ENCODE peak calls at places on chromosome 3, in five cellular contexts. One of them, this sample, is unnamed.

GRCh38 chr3:84724877-84725276 is 233.9 kb upstream of the CADM2 start:
- DNase-seq in IMR-90: no peak
- DNase-seq in mesenchymal stem cell: no peak
- DNase-seq in H9: no peak
- DNase-seq in H1: no peak
- DNase-seq in this sample: no peak

GRCh38 chr3:59418836-59419235 is 369.0 kb upstream of the CFAP20DC start:
- DNase-seq in IMR-90: no peak
- DNase-seq in mesenchymal stem cell: no peak
- DNase-seq in H9: no peak
- DNase-seq in H1: no peak
- DNase-seq in this sample: no peak

GRCh38 chr3:102174312-102174712 is 260.5 kb upstream of the ZPLD1 start:
- DNase-seq in IMR-90: peak
- DNase-seq in mesenchymal stem cell: peak
- DNase-seq in H9: no peak
- DNase-seq in H1: no peak
- DNase-seq in this sample: no peak

GRCh38 chr3:53181528-53181927 is 20.5 kb downstream of the PRKCD start:
- DNase-seq in IMR-90: no peak
- DNase-seq in mesenchymal stem cell: no peak
- DNase-seq in H9: no peak
- DNase-seq in H1: no peak
- DNase-seq in this sample: no peak

GRCh38 chr3:137970914-137971831 is 38.8 kb upstream of the CLDN18 start:
- DNase-seq in IMR-90: peak
- DNase-seq in mesenchymal stem cell: peak
- DNase-seq in H9: peak
- DNase-seq in H1: peak
- DNase-seq in this sample: peak

GRCh38 chr3:167736264-167736787 is 805 bp downstream of the SERPINI1 start:
- DNase-seq in IMR-90: no peak
- DNase-seq in mesenchymal stem cell: no peak
- DNase-seq in H9: no peak
- DNase-seq in H1: no peak
- DNase-seq in this sample: no peak

GRCh38 chr3:197520311-197521276 is 35.2 kb downstream of the BDH1 start:
- DNase-seq in IMR-90: peak
- DNase-seq in mesenchymal stem cell: peak
- DNase-seq in H9: peak
- DNase-seq in H1: peak
- DNase-seq in this sample: peak

GRCh38 chr3:125051715-125052581 is 3.8 kb downstream of the HEG1 start:
- DNase-seq in IMR-90: peak
- DNase-seq in mesenchymal stem cell: peak
- DNase-seq in H9: peak
- DNase-seq in H1: peak
- DNase-seq in this sample: no peak

GRCh38 chr3:12817341-12817705 is 20.8 kb downstream of the CAND2 start:
- DNase-seq in IMR-90: no peak
- DNase-seq in mesenchymal stem cell: no peak
- DNase-seq in H9: no peak
- DNase-seq in H1: no peak
- DNase-seq in this sample: no peak

GRCh38 chr3:114847564-114847963 is 299.5 kb downstream of the ZBTB20 start:
- DNase-seq in IMR-90: no peak
- DNase-seq in mesenchymal stem cell: no peak
- DNase-seq in H9: no peak
- DNase-seq in H1: no peak
- DNase-seq in this sample: no peak

GRCh38 chr3:15339786-15340215 is 7.4 kb upstream of the SH3BP5 start:
- DNase-seq in IMR-90: peak
- DNase-seq in mesenchymal stem cell: peak
- DNase-seq in H9: no peak
- DNase-seq in H1: no peak
- DNase-seq in this sample: no peak

GRCh38 chr3:16374047-16375019 is 109.3 kb downstream of the OXNAD1 start:
- DNase-seq in IMR-90: no peak
- DNase-seq in mesenchymal stem cell: no peak
- DNase-seq in H9: no peak
- DNase-seq in H1: no peak
- DNase-seq in this sample: no peak

GRCh38 chr3:111739241-111739952 is 119.7 kb upstream of the PHLDB2 start:
- DNase-seq in IMR-90: peak
- DNase-seq in mesenchymal stem cell: peak
- DNase-seq in H9: no peak
- DNase-seq in H1: no peak
- DNase-seq in this sample: no peak

GRCh38 chr3:3448468-3448867 is 269.0 kb upstream of the CRBN start:
- DNase-seq in IMR-90: no peak
- DNase-seq in mesenchymal stem cell: no peak
- DNase-seq in H9: no peak
- DNase-seq in H1: no peak
- DNase-seq in this sample: no peak

GRCh38 chr3:11551019-11551418 is 92.7 kb downstream of the VGLL4 start:
- DNase-seq in IMR-90: no peak
- DNase-seq in mesenchymal stem cell: no peak
- DNase-seq in H9: no peak
- DNase-seq in H1: no peak
- DNase-seq in this sample: no peak

GRCh38 chr3:71924721-71925120 is 139.8 kb upstream of the PROK2 start:
- DNase-seq in IMR-90: no peak
- DNase-seq in mesenchymal stem cell: no peak
- DNase-seq in H9: no peak
- DNase-seq in H1: no peak
- DNase-seq in this sample: no peak

GRCh38 chr3:16148783-16149182 is 25.7 kb upstream of the GALNT15 start:
- DNase-seq in IMR-90: peak
- DNase-seq in mesenchymal stem cell: peak
- DNase-seq in H9: no peak
- DNase-seq in H1: no peak
- DNase-seq in this sample: no peak

GRCh38 chr3:116069024-116069423 is 376.3 kb downstream of the LSAMP start:
- DNase-seq in IMR-90: no peak
- DNase-seq in mesenchymal stem cell: no peak
- DNase-seq in H9: no peak
- DNase-seq in H1: no peak
- DNase-seq in this sample: no peak
- H2AK5ac ChIP-seq in IMR-90: no peak
- H2AK5ac ChIP-seq in mesenchymal stem cell: no peak
- H2AK5ac ChIP-seq in H9: no peak
- H2AK5ac ChIP-seq in H1: no peak
- H2AK5ac ChIP-seq in this sample: no peak

DNA sequence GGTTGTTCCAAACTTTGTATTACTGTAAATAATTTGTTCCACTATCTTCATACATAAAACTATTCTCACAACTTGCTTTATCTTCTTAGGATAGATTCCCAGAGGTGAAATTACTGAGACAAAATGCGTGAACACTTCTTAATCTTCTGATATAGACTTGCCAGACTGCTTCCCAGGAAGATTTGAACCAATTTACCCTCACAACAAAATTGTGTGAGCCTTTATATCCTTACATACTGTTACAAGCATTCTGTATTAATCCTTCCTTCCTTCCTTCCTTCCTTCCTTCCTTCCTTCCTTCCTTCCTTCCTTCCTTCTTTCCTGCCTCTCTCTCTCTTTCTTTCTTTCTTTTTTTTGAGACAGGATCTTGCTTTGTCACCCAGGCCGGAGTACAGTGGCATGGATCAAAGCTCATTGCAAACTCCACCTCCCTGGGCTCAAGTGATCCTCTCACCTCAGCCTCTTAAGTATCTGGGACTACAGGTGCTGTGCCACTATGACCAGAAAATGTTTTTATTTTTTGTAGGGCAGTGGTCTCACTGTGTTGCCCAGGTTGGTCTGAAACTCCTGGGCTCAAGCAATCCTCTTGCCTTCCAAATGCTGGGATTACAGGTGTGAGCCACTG is 57.1 kb upstream of the SSR3 start:
- DNase-seq in IMR-90: no peak
- DNase-seq in mesenchymal stem cell: no peak
- DNase-seq in H9: no peak
- DNase-seq in H1: no peak
- DNase-seq in this sample: no peak
- H2AFZ ChIP-seq in IMR-90: no peak
- H2AFZ ChIP-seq in mesenchymal stem cell: no peak
- H2AFZ ChIP-seq in H9: no peak
- H2AFZ ChIP-seq in H1: peak
- H2AFZ ChIP-seq in this sample: no peak

GRCh38 chr3:186783070-186783730 is at the start of gene EIF4A2:
- DNase-seq in IMR-90: peak
- DNase-seq in mesenchymal stem cell: peak
- DNase-seq in H9: peak
- DNase-seq in H1: peak
- DNase-seq in this sample: peak
- H2BK15ac ChIP-seq in IMR-90: peak
- H2BK15ac ChIP-seq in mesenchymal stem cell: peak
- H2BK15ac ChIP-seq in H9: no peak
- H2BK15ac ChIP-seq in H1: no peak
- H2BK15ac ChIP-seq in this sample: no peak

GRCh38 chr3:184733971-184734608 is 22.2 kb upstream of the MAGEF1 start:
- DNase-seq in IMR-90: no peak
- DNase-seq in mesenchymal stem cell: no peak
- DNase-seq in H9: no peak
- DNase-seq in H1: peak
- DNase-seq in this sample: no peak

GRCh38 chr3:184737641-184738518 is 26.0 kb upstream of the MAGEF1 start:
- DNase-seq in IMR-90: peak
- DNase-seq in mesenchymal stem cell: peak
- DNase-seq in H9: no peak
- DNase-seq in H1: peak
- DNase-seq in this sample: no peak

GRCh38 chr3:184737063-184737462 is 25.2 kb upstream of the MAGEF1 start:
- DNase-seq in IMR-90: no peak
- DNase-seq in mesenchymal stem cell: no peak
- DNase-seq in H9: no peak
- DNase-seq in H1: peak
- DNase-seq in this sample: no peak

GRCh38 chr3:184733181-184733580 is 21.3 kb upstream of the MAGEF1 start:
- DNase-seq in IMR-90: no peak
- DNase-seq in mesenchymal stem cell: no peak
- DNase-seq in H9: no peak
- DNase-seq in H1: peak
- DNase-seq in this sample: no peak

DNA sequence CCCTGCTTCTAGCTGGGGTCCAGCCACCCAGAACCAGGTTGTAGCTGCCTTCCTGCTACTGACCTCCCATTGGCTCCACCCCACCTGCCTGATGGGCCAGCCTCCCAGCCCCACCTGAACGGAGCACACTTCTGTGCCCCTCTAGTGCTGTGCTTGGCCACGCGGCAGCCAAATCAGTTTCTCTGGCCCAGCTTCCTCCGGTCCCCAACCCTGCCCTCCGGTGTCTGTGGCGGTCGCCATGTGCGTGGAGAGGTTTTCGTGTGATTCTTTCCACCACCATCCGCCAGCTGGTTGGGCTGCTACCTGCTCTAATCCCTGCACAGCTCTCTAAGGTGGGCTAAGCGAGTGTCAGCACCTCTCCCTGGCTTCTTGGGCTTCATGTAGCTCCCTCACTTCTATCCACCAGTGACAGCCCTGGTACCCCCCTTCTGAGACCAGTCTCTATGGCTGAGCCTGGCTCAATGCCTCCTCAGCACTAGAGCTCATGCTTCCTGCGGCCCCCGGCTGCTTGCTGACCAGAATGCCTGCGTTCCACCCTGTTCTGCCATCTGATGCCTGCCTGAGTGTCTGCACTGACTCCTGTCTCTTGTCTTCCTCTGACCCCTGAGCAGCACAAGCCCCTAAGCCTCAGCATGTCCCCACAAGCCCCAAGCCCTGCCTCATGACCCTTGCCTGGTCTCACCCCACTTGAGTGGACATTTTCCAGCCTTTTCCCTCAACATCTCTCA is 23.2 kb upstream of the MAGEF1 start:
- DNase-seq in IMR-90: no peak
- DNase-seq in mesenchymal stem cell: no peak
- DNase-seq in H9: no peak
- DNase-seq in H1: peak
- DNase-seq in this sample: no peak
- H2AK5ac ChIP-seq in IMR-90: no peak
- H2AK5ac ChIP-seq in mesenchymal stem cell: no peak
- H2AK5ac ChIP-seq in H9: no peak
- H2AK5ac ChIP-seq in H1: no peak
- H2AK5ac ChIP-seq in this sample: no peak

DNA sequence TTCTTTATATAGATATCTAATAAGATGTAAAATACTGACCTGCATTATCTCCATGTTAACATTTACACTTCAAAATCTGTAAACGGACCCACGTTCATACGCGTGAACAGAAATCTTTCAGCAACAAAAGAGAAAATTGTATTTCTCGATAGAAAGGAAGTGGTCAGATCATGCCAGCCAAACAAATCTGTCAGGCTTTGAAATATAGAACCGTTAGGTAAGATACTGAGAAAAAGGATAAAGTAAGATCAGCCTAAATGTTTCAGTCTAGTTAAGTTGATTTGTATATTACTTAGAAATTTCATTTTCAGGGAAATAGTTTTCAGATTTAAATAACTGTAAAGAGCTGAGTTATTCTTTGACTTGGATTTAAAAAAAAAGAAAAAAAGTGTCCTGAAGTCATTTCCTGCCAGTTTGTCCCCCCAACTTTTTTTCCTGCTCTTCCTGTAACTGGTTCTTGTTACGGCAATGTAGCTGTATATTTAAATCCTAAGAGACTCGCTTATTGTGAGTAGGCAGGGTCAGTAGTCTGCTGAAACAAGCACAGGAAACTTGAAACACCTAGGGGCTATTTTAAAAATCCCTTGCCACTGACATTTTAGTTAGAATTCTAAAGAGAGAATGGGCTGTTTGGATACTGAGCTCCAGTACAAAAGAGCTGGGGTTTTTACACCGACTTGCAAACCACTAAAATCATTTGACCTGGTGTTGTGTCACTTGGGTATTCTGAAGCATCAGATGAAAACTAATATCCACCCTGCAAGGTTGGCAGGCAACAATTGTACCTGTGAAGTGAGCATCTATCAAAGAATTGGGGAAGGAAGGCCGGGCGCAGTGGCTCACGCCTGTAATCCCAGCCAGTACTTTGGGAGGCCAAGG is 237.5 kb downstream of the UBE2E2 start:
- DNase-seq in IMR-90: no peak
- DNase-seq in mesenchymal stem cell: no peak
- DNase-seq in H9: no peak
- DNase-seq in H1: no peak
- DNase-seq in this sample: no peak
- H2AFZ ChIP-seq in IMR-90: no peak
- H2AFZ ChIP-seq in mesenchymal stem cell: no peak
- H2AFZ ChIP-seq in H9: no peak
- H2AFZ ChIP-seq in H1: no peak
- H2AFZ ChIP-seq in this sample: no peak

GRCh38 chr3:193853511-193854219 is 260.7 kb downstream of the OPA1 start:
- DNase-seq in IMR-90: no peak
- DNase-seq in mesenchymal stem cell: no peak
- DNase-seq in H9: no peak
- DNase-seq in H1: no peak
- DNase-seq in this sample: no peak

GRCh38 chr3:193851941-193852674 is 259.1 kb downstream of the OPA1 start:
- DNase-seq in IMR-90: no peak
- DNase-seq in mesenchymal stem cell: no peak
- DNase-seq in H9: peak
- DNase-seq in H1: peak
- DNase-seq in this sample: peak

GRCh38 chr3:193852901-193853300 is 259.9 kb downstream of the OPA1 start:
- DNase-seq in IMR-90: no peak
- DNase-seq in mesenchymal stem cell: no peak
- DNase-seq in H9: no peak
- DNase-seq in H1: no peak
- DNase-seq in this sample: no peak

GRCh38 chr3:193850084-193850619 is 257.1 kb downstream of the OPA1 start:
- DNase-seq in IMR-90: no peak
- DNase-seq in mesenchymal stem cell: no peak
- DNase-seq in H9: no peak
- DNase-seq in H1: no peak
- DNase-seq in this sample: no peak

GRCh38 chr3:193851416-193851815 is 258.4 kb downstream of the OPA1 start:
- DNase-seq in IMR-90: no peak
- DNase-seq in mesenchymal stem cell: no peak
- DNase-seq in H9: no peak
- DNase-seq in H1: no peak
- DNase-seq in this sample: no peak
- H2BK15ac ChIP-seq in IMR-90: no peak
- H2BK15ac ChIP-seq in mesenchymal stem cell: no peak
- H2BK15ac ChIP-seq in H9: no peak
- H2BK15ac ChIP-seq in H1: no peak
- H2BK15ac ChIP-seq in this sample: no peak